ENCODE peak calls at places on chromosomes 5 and 9, in nine cellular contexts. H, S, P, N, O, K, C, I and U are unnamed samples.

GRCh38 chr5:168269950-168270349 is 21.5 kb upstream of the WWC1 start:
- DNase-seq in H (peak), S (no peak), P (no peak), N (peak), O (no peak), K (no peak), C (no peak), I (no peak), U (no peak)

GRCh38 chr5:139141841-139142240 is 56.3 kb downstream of the SIL1 start:
- DNase-seq in H (no peak), S (no peak), P (peak), N (no peak), O (no peak), K (no peak), C (no peak), I (peak), U (no peak)

GRCh38 chr9:10252174-10252573 is 360.6 kb downstream of the PTPRD start:
- DNase-seq in H (no peak), S (no peak), P (no peak), N (no peak), O (no peak), K (no peak), C (no peak), I (no peak), U (no peak)

GRCh38 chr5:157947156-157947555 is 88.2 kb upstream of the CLINT1 start:
- DNase-seq in H (no peak), S (no peak), P (no peak), N (no peak), O (no peak), K (no peak), C (no peak), I (no peak), U (no peak)

GRCh38 chr9:94951591-94952115 is 225.2 kb downstream of the AOPEP start:
- DNase-seq in H (no peak), S (no peak), P (no peak), N (no peak), O (no peak), K (no peak), C (no peak), I (no peak), U (no peak)

GRCh38 chr5:88883059-88883565 is at the start of gene MEF2C:
- DNase-seq in H (peak), S (peak), P (peak), N (peak), O (no peak), K (peak), C (peak), I (peak), U (peak)

GRCh38 chr9:8365029-8365428 is 565.5 kb upstream of the DMAC1 start:
- DNase-seq in H (peak), S (no peak), P (peak), N (no peak), O (no peak), K (no peak), C (no peak), I (no peak), U (peak)

GRCh38 chr5:7815757-7816534 is 35.0 kb downstream of the CFAP90 start:
- DNase-seq in H (peak), S (peak), P (peak), N (peak), O (peak), K (peak), C (peak), I (peak), U (peak)

GRCh38 chr9:76321185-76321828 is 72.9 kb downstream of the RFK start:
- DNase-seq in H (peak), S (no peak), P (peak), N (no peak), O (no peak), K (no peak), C (no peak), I (peak), U (no peak)

GRCh38 chr9:36194326-36195000 is 3.7 kb downstream of the CLTA start:
- DNase-seq in H (no peak), S (no peak), P (no peak), N (no peak), O (no peak), K (no peak), C (no peak), I (peak), U (no peak)

GRCh38 chr9:130467371-130467770 is 22.6 kb downstream of the ASS1 start:
- DNase-seq in H (no peak), S (no peak), P (no peak), N (no peak), O (no peak), K (no peak), C (peak), I (no peak), U (no peak)

GRCh38 chr5:126648471-126648870 is 47.7 kb downstream of the PHAX start:
- DNase-seq in H (no peak), S (no peak), P (no peak), N (no peak), O (no peak), K (no peak), C (no peak), I (no peak), U (no peak)

GRCh38 chr9:92066131-92066530 is 49.1 kb downstream of the SPTLC1 start:
- DNase-seq in H (no peak), S (no peak), P (no peak), N (no peak), O (no peak), K (no peak), C (peak), I (no peak), U (no peak)

GRCh38 chr5:172588380-172588779 is 52.7 kb upstream of the NEURL1B start:
- DNase-seq in H (no peak), S (no peak), P (no peak), N (no peak), O (no peak), K (no peak), C (no peak), I (no peak), U (no peak)

GRCh38 chr5:138280915-138281314 is 6.5 kb upstream of the GFRA3 start:
- DNase-seq in H (no peak), S (no peak), P (no peak), N (no peak), O (no peak), K (no peak), C (no peak), I (no peak), U (no peak)

GRCh38 chr5:672329-673139 is 20.6 kb downstream of the TPPP start:
- DNase-seq in H (peak), S (no peak), P (peak), N (peak), O (no peak), K (no peak), C (peak), I (peak), U (peak)

GRCh38 chr9:85172001-85172978 is 502.8 kb downstream of the NTRK2 start:
- DNase-seq in H (no peak), S (no peak), P (no peak), N (no peak), O (no peak), K (no peak), C (no peak), I (peak), U (no peak)

GRCh38 chr5:65927497-65928340 is 1.3 kb downstream of the ERBIN start:
- DNase-seq in H (peak), S (no peak), P (peak), N (peak), O (no peak), K (no peak), C (peak), I (peak), U (peak)

GRCh38 chr5:150530992-150531588 is 23.2 kb downstream of the NDST1 start:
- DNase-seq in H (no peak), S (no peak), P (no peak), N (no peak), O (no peak), K (no peak), C (no peak), I (no peak), U (no peak)

GRCh38 chr5:1278656-1279442 is 16.0 kb downstream of the TERT start:
- DNase-seq in H (no peak), S (no peak), P (no peak), N (no peak), O (no peak), K (no peak), C (no peak), I (no peak), U (no peak)

GRCh38 chr9:74499111-74499601 is 2.0 kb downstream of the RORB start:
- DNase-seq in H (no peak), S (no peak), P (no peak), N (no peak), O (no peak), K (no peak), C (peak), I (no peak), U (no peak)

GRCh38 chr5:132754947-132755346 is 7.7 kb downstream of the CCNI2 start:
- DNase-seq in H (peak), S (peak), P (peak), N (no peak), O (no peak), K (no peak), C (no peak), I (peak), U (peak)

GRCh38 chr9:137970098-137970497 is 92.5 kb downstream of the CACNA1B start:
- DNase-seq in H (no peak), S (no peak), P (no peak), N (no peak), O (no peak), K (no peak), C (no peak), I (no peak), U (no peak)

GRCh38 chr5:94771742-94772141 is 153.3 kb downstream of the SLF1 start:
- DNase-seq in H (no peak), S (no peak), P (no peak), N (no peak), O (no peak), K (no peak), C (no peak), I (no peak), U (no peak)

GRCh38 chr5:127994087-127994660 is 89.4 kb upstream of the SLC12A2 start:
- DNase-seq in H (no peak), S (no peak), P (no peak), N (no peak), O (no peak), K (no peak), C (no peak), I (no peak), U (no peak)

GRCh38 chr5:138986186-138986775 is 111.1 kb upstream of the LRRTM2 start:
- DNase-seq in H (no peak), S (no peak), P (no peak), N (no peak), O (no peak), K (no peak), C (peak), I (no peak), U (no peak)

GRCh38 chr9:18632624-18633407 is 158.9 kb downstream of the ADAMTSL1 start:
- DNase-seq in H (peak), S (no peak), P (peak), N (no peak), O (no peak), K (no peak), C (no peak), I (peak), U (no peak)

GRCh38 chr9:84206801-84207200 is 133.8 kb downstream of the SLC28A3 start:
- DNase-seq in H (no peak), S (no peak), P (no peak), N (no peak), O (no peak), K (no peak), C (peak), I (no peak), U (peak)

GRCh38 chr5:96509721-96510383 is 76.8 kb upstream of the PCSK1 start:
- DNase-seq in H (no peak), S (no peak), P (peak), N (no peak), O (no peak), K (no peak), C (no peak), I (peak), U (no peak)

GRCh38 chr5:11617080-11617479 is 287.2 kb downstream of the CTNND2 start:
- DNase-seq in H (no peak), S (no peak), P (no peak), N (no peak), O (no peak), K (no peak), C (no peak), I (no peak), U (no peak)

GRCh38 chr5:33091571-33092363 is 349.0 kb upstream of the TARS1 start:
- DNase-seq in H (no peak), S (no peak), P (no peak), N (no peak), O (no peak), K (no peak), C (no peak), I (peak), U (no peak)

GRCh38 chr9:4475301-4475700 is 15.0 kb upstream of the SLC1A1 start:
- DNase-seq in H (no peak), S (no peak), P (no peak), N (no peak), O (no peak), K (no peak), C (no peak), I (no peak), U (no peak)

GRCh38 chr5:96994493-96994892 is 58.6 kb downstream of the LNPEP start:
- DNase-seq in H (no peak), S (no peak), P (no peak), N (no peak), O (no peak), K (no peak), C (no peak), I (no peak), U (no peak)

GRCh38 chr5:1297243-1297642 is 2.4 kb upstream of the TERT start:
- DNase-seq in H (no peak), S (no peak), P (no peak), N (peak), O (no peak), K (peak), C (no peak), I (no peak), U (no peak)